ENCODE peak calls at places on chromosomes 12 and 14, in five cellular contexts. One of them, this sample, is unnamed.

GRCh38 chr12:107386569-107386968 is 293.2 kb upstream of the CRY1 start:
- DNase-seq in type B pancreatic cell: no peak
- DNase-seq in A549: no peak
- DNase-seq in GM12865: no peak
- DNase-seq in foreskin keratinocyte: no peak
- DNase-seq in this sample: no peak

GRCh38 chr14:68295316-68295816 is 475.8 kb downstream of the RAD51B start:
- DNase-seq in foreskin keratinocyte: no peak
- DNase-seq in type B pancreatic cell: no peak
- DNase-seq in A549: no peak
- DNase-seq in GM12865: no peak
- DNase-seq in this sample: peak

GRCh38 chr12:49017764-49018281 is 753 bp downstream of the PRKAG1 start:
- DNase-seq in A549: no peak
- DNase-seq in foreskin keratinocyte: no peak
- DNase-seq in type B pancreatic cell: no peak
- DNase-seq in GM12865: peak
- DNase-seq in this sample: no peak

GRCh38 chr12:105523164-105524057 is 192.9 kb downstream of the C12orf75 start:
- DNase-seq in foreskin keratinocyte: no peak
- DNase-seq in A549: no peak
- DNase-seq in type B pancreatic cell: peak
- DNase-seq in GM12865: no peak
- DNase-seq in this sample: no peak

GRCh38 chr12:51779876-51780275 is 68.6 kb downstream of the FIGNL2 start:
- DNase-seq in A549: no peak
- DNase-seq in type B pancreatic cell: no peak
- DNase-seq in foreskin keratinocyte: no peak
- DNase-seq in GM12865: no peak
- DNase-seq in this sample: no peak

GRCh38 chr14:66237701-66238100 is 248.5 kb upstream of the CCDC196 start:
- DNase-seq in GM12865: no peak
- DNase-seq in A549: no peak
- DNase-seq in type B pancreatic cell: no peak
- DNase-seq in foreskin keratinocyte: no peak
- DNase-seq in this sample: no peak

GRCh38 chr12:6684609-6685008 is 4.6 kb downstream of the ZNF384 start:
- DNase-seq in A549: peak
- DNase-seq in type B pancreatic cell: no peak
- DNase-seq in foreskin keratinocyte: no peak
- DNase-seq in GM12865: peak
- DNase-seq in this sample: peak

GRCh38 chr14:100408350-100409015 is 85.3 kb downstream of the SLC25A47 start:
- DNase-seq in A549: peak
- DNase-seq in GM12865: no peak
- DNase-seq in foreskin keratinocyte: no peak
- DNase-seq in type B pancreatic cell: no peak
- DNase-seq in this sample: no peak

GRCh38 chr14:77025744-77026165 is 2.8 kb downstream of the IRF2BPL start:
- DNase-seq in GM12865: no peak
- DNase-seq in A549: peak
- DNase-seq in type B pancreatic cell: no peak
- DNase-seq in foreskin keratinocyte: no peak
- DNase-seq in this sample: no peak

GRCh38 chr14:58746261-58746660 is 108.5 kb downstream of the DACT1 start:
- DNase-seq in foreskin keratinocyte: peak
- DNase-seq in A549: peak
- DNase-seq in type B pancreatic cell: no peak
- DNase-seq in GM12865: no peak
- DNase-seq in this sample: no peak

GRCh38 chr14:65027127-65027799 is 40.6 kb downstream of the FNTB start:
- DNase-seq in A549: no peak
- DNase-seq in type B pancreatic cell: no peak
- DNase-seq in foreskin keratinocyte: no peak
- DNase-seq in GM12865: no peak
- DNase-seq in this sample: no peak

GRCh38 chr12:119528241-119528640 is 65.3 kb upstream of the TMEM233 start:
- DNase-seq in type B pancreatic cell: no peak
- DNase-seq in A549: peak
- DNase-seq in GM12865: peak
- DNase-seq in foreskin keratinocyte: no peak
- DNase-seq in this sample: no peak

GRCh38 chr12:109378579-109378978 is 30.9 kb downstream of the MYO1H start:
- DNase-seq in type B pancreatic cell: no peak
- DNase-seq in foreskin keratinocyte: no peak
- DNase-seq in A549: no peak
- DNase-seq in GM12865: no peak
- DNase-seq in this sample: no peak

GRCh38 chr12:59322473-59322872 is 273.4 kb upstream of the SLC16A7 start:
- DNase-seq in foreskin keratinocyte: no peak
- DNase-seq in type B pancreatic cell: no peak
- DNase-seq in A549: no peak
- DNase-seq in GM12865: no peak
- DNase-seq in this sample: no peak

GRCh38 chr14:99896371-99896770 is 103.2 kb downstream of the EML1 start:
- DNase-seq in A549: no peak
- DNase-seq in foreskin keratinocyte: no peak
- DNase-seq in GM12865: no peak
- DNase-seq in type B pancreatic cell: no peak
- DNase-seq in this sample: no peak

GRCh38 chr14:81427348-81428058 is 27.4 kb upstream of the STON2 start:
- DNase-seq in type B pancreatic cell: no peak
- DNase-seq in GM12865: no peak
- DNase-seq in A549: no peak
- DNase-seq in foreskin keratinocyte: peak
- DNase-seq in this sample: no peak

GRCh38 chr14:96576937-96577336 is 74.8 kb downstream of the PAPOLA start:
- DNase-seq in type B pancreatic cell: no peak
- DNase-seq in GM12865: no peak
- DNase-seq in foreskin keratinocyte: no peak
- DNase-seq in A549: no peak
- DNase-seq in this sample: no peak

GRCh38 chr12:105273601-105274000 is 37.6 kb upstream of the APPL2 start:
- DNase-seq in type B pancreatic cell: no peak
- DNase-seq in A549: no peak
- DNase-seq in GM12865: no peak
- DNase-seq in foreskin keratinocyte: peak
- DNase-seq in this sample: no peak

GRCh38 chr12:130576286-130576933 is 139.7 kb downstream of the RIMBP2 start:
- DNase-seq in GM12865: no peak
- DNase-seq in type B pancreatic cell: no peak
- DNase-seq in foreskin keratinocyte: no peak
- DNase-seq in A549: no peak
- DNase-seq in this sample: no peak

GRCh38 chr12:55745361-55746146 is 2.6 kb downstream of the GDF11 start:
- DNase-seq in A549: no peak
- DNase-seq in type B pancreatic cell: peak
- DNase-seq in foreskin keratinocyte: no peak
- DNase-seq in GM12865: no peak
- DNase-seq in this sample: peak

GRCh38 chr12:130589391-130590317 is 126.4 kb downstream of the RIMBP2 start:
- DNase-seq in A549: no peak
- DNase-seq in GM12865: peak
- DNase-seq in foreskin keratinocyte: no peak
- DNase-seq in type B pancreatic cell: no peak
- DNase-seq in this sample: no peak

GRCh38 chr12:632102-632696 is 31.0 kb downstream of the NINJ2 start:
- DNase-seq in A549: peak
- DNase-seq in GM12865: peak
- DNase-seq in foreskin keratinocyte: peak
- DNase-seq in type B pancreatic cell: no peak
- DNase-seq in this sample: no peak

GRCh38 chr12:2382391-2383155 is 329.8 kb downstream of the CACNA1C start:
- DNase-seq in A549: no peak
- DNase-seq in type B pancreatic cell: no peak
- DNase-seq in foreskin keratinocyte: no peak
- DNase-seq in GM12865: peak
- DNase-seq in this sample: no peak

GRCh38 chr14:99757331-99758070 is 35.7 kb upstream of the EML1 start:
- DNase-seq in A549: peak
- DNase-seq in GM12865: no peak
- DNase-seq in foreskin keratinocyte: peak
- DNase-seq in type B pancreatic cell: no peak
- DNase-seq in this sample: no peak

GRCh38 chr14:103707329-103708263 is 7.7 kb downstream of the XRCC3 start:
- DNase-seq in type B pancreatic cell: no peak
- DNase-seq in foreskin keratinocyte: no peak
- DNase-seq in A549: no peak
- DNase-seq in GM12865: no peak
- DNase-seq in this sample: no peak

GRCh38 chr12:24991209-24992049 is 42.5 kb upstream of the BCAT1 start:
- DNase-seq in GM12865: peak
- DNase-seq in foreskin keratinocyte: peak
- DNase-seq in type B pancreatic cell: no peak
- DNase-seq in A549: peak
- DNase-seq in this sample: no peak

GRCh38 chr14:67396381-67396965 is 15.5 kb downstream of the PLEK2 start:
- DNase-seq in GM12865: no peak
- DNase-seq in type B pancreatic cell: no peak
- DNase-seq in foreskin keratinocyte: no peak
- DNase-seq in A549: no peak
- DNase-seq in this sample: no peak

GRCh38 chr14:22427771-22428228 is 161.2 kb downstream of the DAD1 start:
- DNase-seq in GM12865: no peak
- DNase-seq in foreskin keratinocyte: peak
- DNase-seq in type B pancreatic cell: no peak
- DNase-seq in A549: peak
- DNase-seq in this sample: no peak

GRCh38 chr14:64786296-64787149 is 82.3 kb downstream of the PLEKHG3 start:
- DNase-seq in type B pancreatic cell: no peak
- DNase-seq in A549: no peak
- DNase-seq in GM12865: no peak
- DNase-seq in foreskin keratinocyte: no peak
- DNase-seq in this sample: no peak

GRCh38 chr14:69500736-69501135 is 16.2 kb downstream of the PLEKHD1 start:
- DNase-seq in type B pancreatic cell: no peak
- DNase-seq in foreskin keratinocyte: no peak
- DNase-seq in GM12865: no peak
- DNase-seq in A549: no peak
- DNase-seq in this sample: no peak

GRCh38 chr12:159131-159782 is 54.7 kb downstream of the SLC6A12 start:
- DNase-seq in type B pancreatic cell: no peak
- DNase-seq in GM12865: no peak
- DNase-seq in foreskin keratinocyte: no peak
- DNase-seq in A549: no peak
- DNase-seq in this sample: no peak

GRCh38 chr12:98399532-98399931 is 115.9 kb upstream of the TMPO start:
- DNase-seq in A549: peak
- DNase-seq in type B pancreatic cell: no peak
- DNase-seq in GM12865: peak
- DNase-seq in foreskin keratinocyte: peak
- DNase-seq in this sample: no peak

GRCh38 chr14:90489306-90489705 is 92.5 kb downstream of the CALM1 start:
- DNase-seq in GM12865: no peak
- DNase-seq in type B pancreatic cell: peak
- DNase-seq in foreskin keratinocyte: no peak
- DNase-seq in A549: no peak
- DNase-seq in this sample: no peak

GRCh38 chr12:108461071-108461670 is 53.9 kb upstream of the FICD start:
- DNase-seq in type B pancreatic cell: no peak
- DNase-seq in GM12865: no peak
- DNase-seq in foreskin keratinocyte: no peak
- DNase-seq in A549: no peak
- DNase-seq in this sample: no peak

GRCh38 chr12:58117201-58117600 is 175.8 kb downstream of the ATP23 start:
- DNase-seq in type B pancreatic cell: no peak
- DNase-seq in A549: no peak
- DNase-seq in foreskin keratinocyte: no peak
- DNase-seq in GM12865: no peak
- DNase-seq in this sample: no peak

GRCh38 chr12:28925726-28926376 is 223.2 kb upstream of the FAR2 start:
- DNase-seq in GM12865: no peak
- DNase-seq in A549: no peak
- DNase-seq in foreskin keratinocyte: no peak
- DNase-seq in type B pancreatic cell: no peak
- DNase-seq in this sample: no peak
- TF ChIP-seq CTCF in GM12865: no peak
- TF ChIP-seq CTCF in A549: no peak
- TF ChIP-seq CTCF in foreskin keratinocyte: no peak
- TF ChIP-seq CTCF in type B pancreatic cell: no peak
- TF ChIP-seq CTCF in this sample: no peak

GRCh38 chr14:34498684-34499412 is 36.8 kb upstream of the SPTSSA start:
- DNase-seq in GM12865: peak
- DNase-seq in A549: peak
- DNase-seq in foreskin keratinocyte: peak
- DNase-seq in type B pancreatic cell: no peak
- DNase-seq in this sample: no peak
- TF ChIP-seq CTCF in GM12865: peak
- TF ChIP-seq CTCF in A549: peak
- TF ChIP-seq CTCF in foreskin keratinocyte: peak
- TF ChIP-seq CTCF in type B pancreatic cell: peak
- TF ChIP-seq CTCF in this sample: no peak

GRCh38 chr12:41932470-41932991 is 212.1 kb downstream of the GXYLT1 start:
- DNase-seq in GM12865: peak
- DNase-seq in foreskin keratinocyte: no peak
- DNase-seq in type B pancreatic cell: peak
- DNase-seq in A549: no peak
- DNase-seq in this sample: peak
- TF ChIP-seq CTCF in GM12865: no peak
- TF ChIP-seq CTCF in foreskin keratinocyte: no peak
- TF ChIP-seq CTCF in type B pancreatic cell: no peak
- TF ChIP-seq CTCF in A549: no peak
- TF ChIP-seq CTCF in this sample: no peak

GRCh38 chr14:72515779-72516770 is 377.8 kb downstream of the DPF3 start:
- DNase-seq in GM12865: peak
- DNase-seq in foreskin keratinocyte: no peak
- DNase-seq in type B pancreatic cell: no peak
- DNase-seq in A549: peak
- DNase-seq in this sample: no peak
- TF ChIP-seq CTCF in GM12865: no peak
- TF ChIP-seq CTCF in foreskin keratinocyte: no peak
- TF ChIP-seq CTCF in type B pancreatic cell: no peak
- TF ChIP-seq CTCF in A549: no peak
- TF ChIP-seq CTCF in this sample: no peak

DNA sequence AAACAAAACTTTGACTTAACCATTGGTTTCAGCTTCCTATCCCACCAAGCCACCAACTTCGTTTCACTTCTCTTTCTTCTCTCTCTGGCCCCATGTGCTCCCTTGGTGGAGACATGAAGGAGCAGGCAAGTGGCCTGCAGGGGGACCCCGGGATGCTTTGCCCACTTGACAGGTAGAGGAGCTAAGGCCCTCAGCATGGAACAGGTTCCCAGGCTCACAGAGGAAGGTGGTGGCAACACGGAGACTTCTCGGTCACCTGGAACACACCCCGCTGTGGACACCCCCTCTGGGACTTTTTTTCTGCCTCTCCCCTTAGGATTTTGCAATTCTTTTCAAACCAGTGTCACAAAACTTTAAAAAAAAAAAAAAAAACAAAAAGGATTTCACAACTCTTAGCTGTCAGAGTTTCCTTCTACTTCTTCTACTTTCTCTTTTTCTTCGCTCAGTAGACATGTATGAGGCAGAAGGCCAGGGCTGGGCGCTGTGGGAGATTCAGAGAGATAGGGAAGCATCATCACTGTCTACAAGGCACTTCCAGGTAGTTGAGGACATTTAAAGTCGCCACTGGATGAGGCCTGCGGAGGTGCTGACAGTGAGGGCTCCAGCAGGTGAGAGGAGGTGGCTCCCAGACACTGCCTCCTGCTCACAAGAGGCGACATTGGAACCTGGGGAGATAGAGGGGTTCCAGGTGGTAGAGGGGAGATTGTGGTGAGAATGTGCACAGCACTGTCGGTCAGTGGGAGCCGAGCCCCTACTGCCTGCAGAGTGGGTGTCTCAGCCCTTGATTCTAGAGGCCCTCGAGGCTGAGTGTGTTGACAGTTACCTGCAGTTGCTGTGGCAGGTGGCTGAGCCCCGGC is 119.6 kb downstream of the GCH1 start:
- DNase-seq in type B pancreatic cell: no peak
- DNase-seq in foreskin keratinocyte: no peak
- DNase-seq in A549: peak
- DNase-seq in GM12865: peak
- DNase-seq in this sample: peak
- TF ChIP-seq CTCF in type B pancreatic cell: peak
- TF ChIP-seq CTCF in foreskin keratinocyte: peak
- TF ChIP-seq CTCF in A549: no peak
- TF ChIP-seq CTCF in GM12865: peak
- TF ChIP-seq CTCF in this sample: no peak

This sample was measured in endothelial cell.